ENCODE peak calls at places on chromosome 17, in eight cellular contexts. M is myocyte; N is stimulated activated CD8-positive, alpha-beta memory T cell treated with anti-CD3 and anti-CD28 coated beads, Interleukin-15, amount 100 ng/mL, for 4 hours; F is mucosa of gallbladder; A is EH; U is hypothalamus; V is CD8-positive, alpha-beta T cell; D is LoVo. S is an unnamed sample.

GRCh38 chr17:69761767-69762321 is 313.2 kb upstream of the KCNJ16 start:
- DNase-seq in M (peak), N (no peak), F (no peak), A (peak), U (no peak), V (no peak), D (peak), S (no peak)

GRCh38 chr17:81599719-81600486 is 37.0 kb downstream of the NPLOC4 start:
- DNase-seq in M (no peak), N (no peak), F (no peak), A (peak), U (no peak), V (no peak), D (no peak), S (no peak)

GRCh38 chr17:79562806-79563141 is 48.1 kb downstream of the RBFOX3 start:
- DNase-seq in M (no peak), N (no peak), F (no peak), A (no peak), U (no peak), V (no peak), D (no peak), S (no peak)

GRCh38 chr17:19979917-19980770 is 2.5 kb upstream of the AKAP10 start:
- DNase-seq in M (no peak), N (no peak), F (no peak), A (no peak), U (no peak), V (no peak), D (no peak), S (no peak)

GRCh38 chr17:32569171-32570080 is 82.6 kb downstream of the CDK5R1 start:
- DNase-seq in M (peak), N (no peak), F (no peak), A (peak), U (no peak), V (no peak), D (no peak), S (no peak)

GRCh38 chr17:49482144-49482817 is 12.8 kb upstream of the NGFR start:
- DNase-seq in M (peak), N (no peak), F (no peak), A (peak), U (no peak), V (no peak), D (no peak), S (no peak)

GRCh38 chr17:55266051-55266957 is 1.5 kb downstream of the HLF start:
- DNase-seq in M (no peak), N (no peak), F (no peak), A (no peak), U (no peak), V (no peak), D (no peak), S (no peak)

GRCh38 chr17:67759355-67760171 is 41.8 kb downstream of the NOL11 start:
- DNase-seq in M (peak), N (no peak), F (no peak), A (peak), U (no peak), V (no peak), D (no peak), S (peak)

GRCh38 chr17:27378482-27379200 is 77.6 kb upstream of the KSR1 start:
- DNase-seq in M (no peak), N (no peak), F (no peak), A (no peak), U (no peak), V (no peak), D (peak), S (no peak)

GRCh38 chr17:77132411-77133086 is 8.2 kb upstream of the SEC14L1 start:
- DNase-seq in M (no peak), N (no peak), F (no peak), A (no peak), U (no peak), V (no peak), D (no peak), S (no peak)